ENCODE peak calls at places on chromosomes 5 and 9, in ten cellular contexts. U is spleen, C is fibroblast of pulmonary artery, W is uterus, I is H1, V is HFFc6, X is B cell, L is GM13977, E is tibial nerve, F is endodermal cell. B is an unnamed sample.

GRCh38 chr9:70625078-70625477 is 210.6 kb upstream of the KLF9 start:
- DNase-seq in U (no peak), C (no peak), W (no peak), I (no peak), V (no peak), X (no peak), L (no peak), E (no peak), F (no peak), B (no peak)

GRCh38 chr9:34522971-34523797 is at the start of gene ENHO:
- DNase-seq in U (peak), C (peak), W (peak), I (peak), V (peak), X (peak), L (peak), E (peak), F (peak), B (peak)

GRCh38 chr5:176152191-176152932 is 85.9 kb upstream of the SIMC1 start:
- DNase-seq in U (no peak), C (no peak), W (no peak), I (no peak), V (no peak), X (no peak), L (no peak), E (no peak), F (peak), B (no peak)

GRCh38 chr5:125550237-125550636 is 803.8 kb upstream of the ZNF608 start:
- DNase-seq in U (no peak), C (peak), W (no peak), I (no peak), V (no peak), X (no peak), L (no peak), E (no peak), F (no peak), B (no peak)

GRCh38 chr9:35669331-35670145 is 4.2 kb upstream of the CA9 start:
- DNase-seq in U (peak), C (no peak), W (no peak), I (no peak), V (no peak), X (no peak), L (no peak), E (no peak), F (no peak), B (no peak)

GRCh38 chr5:59712836-59713487 is 180.6 kb downstream of the PDE4D start:
- DNase-seq in U (no peak), C (no peak), W (no peak), I (no peak), V (no peak), X (no peak), L (no peak), E (no peak), F (peak), B (no peak)

GRCh38 chr9:462611-463010 is 247.9 kb downstream of the DOCK8 start:
- DNase-seq in U (no peak), C (no peak), W (no peak), I (no peak), V (no peak), X (no peak), L (no peak), E (no peak), F (no peak), B (no peak)

GRCh38 chr5:128436825-128437224 is 101.2 kb downstream of the FBN2 start:
- DNase-seq in U (no peak), C (peak), W (no peak), I (no peak), V (peak), X (no peak), L (no peak), E (no peak), F (peak), B (no peak)

GRCh38 chr5:15835514-15835913 is 335.5 kb downstream of the FBXL7 start:
- DNase-seq in U (no peak), C (peak), W (no peak), I (no peak), V (peak), X (no peak), L (no peak), E (no peak), F (no peak), B (no peak)

GRCh38 chr9:131748411-131748955 is 8.6 kb upstream of the RAPGEF1 start:
- DNase-seq in U (no peak), C (no peak), W (no peak), I (no peak), V (no peak), X (no peak), L (no peak), E (no peak), F (no peak), B (no peak)

GRCh38 chr5:15995206-15996052 is 184.2 kb downstream of the MARCHF11 start:
- DNase-seq in U (no peak), C (peak), W (no peak), I (no peak), V (peak), X (no peak), L (no peak), E (no peak), F (peak), B (no peak)

GRCh38 chr9:126617003-126617739 is 3.4 kb downstream of the LMX1B start:
- DNase-seq in U (peak), C (no peak), W (no peak), I (no peak), V (no peak), X (peak), L (peak), E (no peak), F (no peak), B (no peak)

GRCh38 chr5:149563461-149563860 is 12.2 kb upstream of the CSNK1A1 start:
- DNase-seq in U (no peak), C (no peak), W (no peak), I (no peak), V (peak), X (no peak), L (no peak), E (no peak), F (no peak), B (no peak)

GRCh38 chr5:151954271-151954670 is 29.6 kb upstream of the GLRA1 start:
- DNase-seq in U (no peak), C (no peak), W (no peak), I (no peak), V (no peak), X (no peak), L (no peak), E (no peak), F (no peak), B (no peak)

GRCh38 chr5:139806111-139806510 is 10.5 kb downstream of the PSD2 start:
- DNase-seq in U (no peak), C (no peak), W (no peak), I (no peak), V (no peak), X (no peak), L (no peak), E (no peak), F (no peak), B (no peak)

GRCh38 chr9:87708989-87709706 is 16.8 kb upstream of the CTSL start:
- DNase-seq in U (no peak), C (no peak), W (no peak), I (no peak), V (no peak), X (no peak), L (no peak), E (no peak), F (peak), B (no peak)

GRCh38 chr5:132473019-132473531 is 17.5 kb downstream of the IRF1 start:
- DNase-seq in U (peak), C (no peak), W (no peak), I (no peak), V (no peak), X (peak), L (peak), E (no peak), F (no peak), B (peak)

GRCh38 chr5:96615223-96615622 is 47.0 kb upstream of the CAST start:
- DNase-seq in U (no peak), C (no peak), W (no peak), I (no peak), V (no peak), X (no peak), L (no peak), E (no peak), F (no peak), B (no peak)

GRCh38 chr5:43873791-43874190 is 270.8 kb downstream of the NNT start:
- DNase-seq in U (no peak), C (no peak), W (no peak), I (no peak), V (no peak), X (no peak), L (no peak), E (no peak), F (no peak), B (no peak)

GRCh38 chr5:107566537-107566875 is 104.2 kb downstream of the EFNA5 start:
- DNase-seq in U (no peak), C (peak), W (no peak), I (no peak), V (no peak), X (no peak), L (no peak), E (no peak), F (no peak), B (no peak)

GRCh38 chr5:93053825-93054224 is 527.2 kb downstream of the NR2F1-AS1 start:
- DNase-seq in U (no peak), C (peak), W (no peak), I (no peak), V (no peak), X (no peak), L (no peak), E (no peak), F (no peak), B (no peak)

GRCh38 chr5:157930710-157931109 is 71.8 kb upstream of the CLINT1 start:
- DNase-seq in U (no peak), C (no peak), W (no peak), I (no peak), V (no peak), X (no peak), L (no peak), E (no peak), F (no peak), B (no peak)

GRCh38 chr9:71725590-71726338 is 42.5 kb downstream of the CEMIP2 start:
- DNase-seq in U (no peak), C (peak), W (no peak), I (no peak), V (peak), X (no peak), L (no peak), E (no peak), F (no peak), B (no peak)

GRCh38 chr9:89095755-89096154 is 82.9 kb downstream of the SHC3 start:
- DNase-seq in U (no peak), C (no peak), W (no peak), I (no peak), V (no peak), X (no peak), L (no peak), E (no peak), F (no peak), B (no peak)

GRCh38 chr5:120366047-120366446 is 98.1 kb upstream of the PRR16 start:
- DNase-seq in U (no peak), C (peak), W (no peak), I (no peak), V (no peak), X (no peak), L (no peak), E (no peak), F (no peak), B (no peak)

GRCh38 chr9:126234681-126235349 is 91.8 kb upstream of the MVB12B start:
- DNase-seq in U (no peak), C (no peak), W (no peak), I (no peak), V (no peak), X (no peak), L (no peak), E (no peak), F (peak), B (no peak)

GRCh38 chr9:122383992-122384461 is 13.2 kb downstream of the PTGS1 start:
- DNase-seq in U (no peak), C (peak), W (no peak), I (no peak), V (peak), X (no peak), L (no peak), E (no peak), F (no peak), B (no peak)

GRCh38 chr9:36837431-36838405 is 196.3 kb downstream of the PAX5 start:
- DNase-seq in U (no peak), C (no peak), W (no peak), I (no peak), V (no peak), X (no peak), L (no peak), E (no peak), F (no peak), B (no peak)

GRCh38 chr5:133316346-133317343 is 264.8 kb downstream of the HSPA4 start:
- DNase-seq in U (no peak), C (no peak), W (no peak), I (peak), V (no peak), X (no peak), L (no peak), E (no peak), F (peak), B (no peak)

GRCh38 chr5:129049116-129049515 is 45.4 kb upstream of the ISOC1 start:
- DNase-seq in U (no peak), C (no peak), W (no peak), I (no peak), V (no peak), X (no peak), L (no peak), E (no peak), F (no peak), B (no peak)

GRCh38 chr5:453725-454481 is 10.9 kb downstream of the EXOC3 start:
- DNase-seq in U (peak), C (no peak), W (peak), I (no peak), V (no peak), X (no peak), L (no peak), E (no peak), F (peak), B (no peak)

DNA sequence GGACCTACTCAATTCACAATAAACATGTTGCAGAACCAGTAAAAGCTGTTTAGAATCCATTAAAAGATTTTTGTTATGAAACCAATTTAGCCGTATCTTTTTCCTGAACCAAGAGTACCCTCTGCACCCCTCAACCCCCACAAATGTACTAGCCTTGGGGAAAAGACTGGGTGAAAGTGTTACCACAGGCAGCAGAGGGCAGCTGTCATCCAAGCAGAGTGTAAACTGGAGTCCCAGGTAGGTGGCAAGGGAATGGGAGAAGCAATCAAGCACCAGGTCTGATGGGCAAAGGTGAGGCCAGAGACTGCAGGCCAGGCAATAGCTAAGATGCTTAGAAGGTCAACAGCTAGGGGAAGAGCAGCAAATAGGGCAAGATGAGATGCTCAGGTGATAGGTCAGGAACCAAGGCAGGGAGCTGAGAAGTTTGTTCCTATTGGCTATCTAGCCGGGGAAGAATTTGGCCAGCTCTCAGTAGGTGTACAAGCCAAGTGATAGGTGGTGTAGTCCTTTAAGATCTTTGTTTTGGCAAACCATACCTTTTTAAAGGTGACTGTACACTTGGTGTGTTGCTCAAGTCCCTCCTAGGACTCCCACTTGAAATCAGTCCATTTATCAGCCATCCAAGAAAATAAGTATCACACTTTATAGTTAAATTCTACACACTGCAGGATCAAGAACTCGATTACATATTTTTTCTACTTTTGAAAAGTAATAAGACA is 77.8 kb upstream of the CCDC112 start:
- DNase-seq in U (no peak), C (no peak), W (no peak), I (no peak), V (no peak), X (no peak), L (no peak), E (no peak), F (no peak), B (no peak)
- TF ChIP-seq CTCF in U (no peak), C (no peak), W (no peak), I (peak), V (no peak), X (no peak), L (no peak), E (no peak), F (peak), B (no peak)

GRCh38 chr5:146667633-146668032 is 151.6 kb upstream of the GPR151 start:
- DNase-seq in U (no peak), C (peak), W (peak), I (no peak), V (peak), X (no peak), L (no peak), E (no peak), F (no peak), B (no peak)

GRCh38 chr5:146656638-146657037 is 140.6 kb upstream of the GPR151 start:
- DNase-seq in U (no peak), C (no peak), W (no peak), I (no peak), V (no peak), X (no peak), L (no peak), E (no peak), F (no peak), B (no peak)

GRCh38 chr5:146659961-146660360 is 144.0 kb upstream of the GPR151 start:
- DNase-seq in U (no peak), C (no peak), W (no peak), I (no peak), V (no peak), X (no peak), L (no peak), E (no peak), F (no peak), B (no peak)

GRCh38 chr5:146660381-146660960 is 144.5 kb upstream of the GPR151 start:
- DNase-seq in U (no peak), C (no peak), W (no peak), I (no peak), V (no peak), X (no peak), L (no peak), E (no peak), F (no peak), B (no peak)

DNA sequence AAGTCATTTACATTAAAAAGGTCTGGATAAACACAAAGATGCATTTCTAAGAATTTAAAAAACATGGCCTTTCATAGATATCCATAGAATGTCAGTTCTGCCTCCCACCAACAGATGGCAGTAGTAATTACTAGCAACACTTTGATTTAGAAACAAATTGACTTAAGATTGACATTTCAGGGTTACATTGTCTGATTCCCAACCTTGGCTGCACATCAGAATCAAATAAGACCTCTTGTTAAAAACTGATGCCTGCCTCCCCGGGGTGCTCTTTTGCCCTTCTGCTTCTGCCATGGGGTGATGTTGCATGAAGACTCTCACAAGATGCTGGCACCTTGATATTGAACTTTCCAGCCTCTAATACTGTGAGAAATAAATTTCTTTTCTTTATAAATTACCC is 146.2 kb upstream of the GPR151 start:
- DNase-seq in U (no peak), C (peak), W (no peak), I (no peak), V (peak), X (no peak), L (peak), E (no peak), F (no peak), B (no peak)
- TF ChIP-seq CTCF in U (no peak), C (peak), W (no peak), I (peak), V (peak), X (peak), L (peak), E (no peak), F (peak), B (peak)

DNA sequence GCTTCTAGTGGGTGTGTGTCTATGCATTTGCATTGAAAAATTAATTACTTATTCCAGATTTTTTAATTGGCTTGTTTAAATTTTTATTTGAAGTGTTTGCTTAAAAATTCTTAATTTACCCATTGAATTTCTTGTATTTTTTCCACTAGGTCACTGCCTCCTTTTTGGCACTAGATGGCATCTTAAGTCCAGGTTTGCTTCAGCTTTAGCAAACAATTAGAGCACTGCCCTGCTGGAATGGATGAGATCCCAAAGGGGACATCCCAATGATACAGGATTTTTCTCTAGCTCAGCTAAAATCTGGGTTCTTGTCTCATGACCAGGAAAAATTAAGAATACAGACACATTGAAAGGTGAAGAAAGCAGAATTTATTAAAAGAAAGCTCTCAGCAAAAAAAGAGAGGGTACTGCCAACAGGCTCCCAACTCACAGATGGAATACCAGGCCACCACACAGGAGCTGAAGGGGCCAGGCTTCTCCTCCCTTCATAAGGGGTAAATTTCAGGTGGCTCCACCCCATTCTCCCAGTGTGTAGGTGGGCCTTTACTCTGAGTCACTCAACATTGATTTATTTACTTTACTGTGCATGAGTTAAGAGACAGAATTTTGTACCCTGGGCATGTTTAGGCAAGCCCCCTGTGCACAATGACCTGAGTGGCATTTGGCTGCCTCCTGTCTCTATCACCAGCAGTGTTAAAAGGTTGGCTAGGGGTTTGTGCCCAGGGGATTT is 532.4 kb downstream of the ANXA1 start:
- DNase-seq in U (no peak), C (peak), W (no peak), I (peak), V (peak), X (no peak), L (no peak), E (no peak), F (no peak), B (no peak)
- TF ChIP-seq CTCF in U (no peak), C (peak), W (no peak), I (peak), V (peak), X (no peak), L (peak), E (peak), F (peak), B (peak)

GRCh38 chr9:93451762-93452709 is 551 bp downstream of the FAM120A start:
- DNase-seq in U (peak), C (peak), W (peak), I (no peak), V (peak), X (peak), L (peak), E (no peak), F (peak), B (peak)
- TF ChIP-seq CTCF in U (no peak), C (no peak), W (peak), I (peak), V (peak), X (no peak), L (no peak), E (peak), F (peak), B (no peak)

DNA sequence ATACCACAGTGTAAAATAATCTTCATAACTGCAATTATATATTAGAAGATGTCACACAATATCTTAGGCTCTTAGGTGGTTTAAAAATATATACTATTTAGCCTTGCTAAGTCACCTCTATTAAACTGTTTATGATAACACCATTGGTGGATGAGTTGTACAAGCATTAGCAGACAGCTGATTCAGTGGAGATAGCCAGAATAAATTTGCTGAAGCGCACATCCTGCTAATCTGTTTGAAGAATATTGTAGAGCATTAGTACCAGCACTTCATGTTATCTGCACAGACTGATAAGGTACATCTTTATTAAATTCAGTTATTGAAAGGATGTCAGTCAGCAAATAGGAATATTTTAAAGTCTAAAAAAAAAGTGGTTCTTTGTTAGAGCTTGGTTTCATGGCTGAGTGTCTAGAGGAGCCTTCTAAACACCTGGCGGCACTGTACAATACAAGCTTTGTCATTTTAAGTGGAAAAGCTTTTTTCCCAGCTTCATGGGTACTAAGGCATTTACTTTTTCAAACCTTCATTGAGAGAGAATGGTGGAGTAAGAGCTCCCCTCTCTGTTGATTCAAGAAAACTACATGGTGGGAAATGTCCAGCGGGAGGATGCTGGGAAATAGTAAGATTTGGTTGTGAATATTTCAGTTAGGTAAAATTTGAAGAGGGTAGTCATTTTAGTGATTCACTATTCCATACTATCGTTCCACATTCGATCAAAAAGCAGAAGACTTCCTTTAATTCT is 275.1 kb downstream of the SLF1 start:
- DNase-seq in U (no peak), C (peak), W (no peak), I (no peak), V (peak), X (no peak), L (no peak), E (no peak), F (no peak), B (no peak)
- TF ChIP-seq CTCF in U (no peak), C (peak), W (no peak), I (peak), V (peak), X (no peak), L (peak), E (peak), F (peak), B (peak)

B was measured in GM06990.